ENCODE peak calls at places on chromosomes 11 and 22, in eight cellular contexts. One of them, this sample, is unnamed.

GRCh38 chr22:49426618-49427266 is 400.9 kb downstream of the BRD1 start:
- DNase-seq in CD8-positive, alpha-beta T cell: no peak
- DNase-seq in PC-9: no peak
- DNase-seq in MM.1S: no peak
- DNase-seq in GM20000: no peak
- DNase-seq in epithelial cell of esophagus: no peak
- DNase-seq in body of pancreas: no peak
- DNase-seq in Calu3: no peak
- DNase-seq in this sample: no peak

GRCh38 chr22:20792966-20793332 is 19.0 kb downstream of the SERPIND1 start:
- DNase-seq in CD8-positive, alpha-beta T cell: no peak
- DNase-seq in PC-9: no peak
- DNase-seq in MM.1S: no peak
- DNase-seq in GM20000: no peak
- DNase-seq in epithelial cell of esophagus: no peak
- DNase-seq in body of pancreas: no peak
- DNase-seq in Calu3: no peak
- DNase-seq in this sample: no peak

GRCh38 chr22:36671398-36671797 is 32.2 kb downstream of the CACNG2 start:
- DNase-seq in CD8-positive, alpha-beta T cell: no peak
- DNase-seq in PC-9: no peak
- DNase-seq in MM.1S: no peak
- DNase-seq in GM20000: no peak
- DNase-seq in epithelial cell of esophagus: no peak
- DNase-seq in body of pancreas: no peak
- DNase-seq in Calu3: no peak
- DNase-seq in this sample: no peak

GRCh38 chr11:72012897-72013721 is 14.4 kb downstream of the IL18BP start:
- DNase-seq in CD8-positive, alpha-beta T cell: no peak
- DNase-seq in PC-9: no peak
- DNase-seq in MM.1S: no peak
- DNase-seq in GM20000: no peak
- DNase-seq in epithelial cell of esophagus: peak
- DNase-seq in body of pancreas: peak
- DNase-seq in Calu3: no peak
- DNase-seq in this sample: no peak

GRCh38 chr22:46055851-46056168 is 78.8 kb upstream of the WNT7B start:
- DNase-seq in CD8-positive, alpha-beta T cell: no peak
- DNase-seq in PC-9: no peak
- DNase-seq in MM.1S: no peak
- DNase-seq in GM20000: no peak
- DNase-seq in epithelial cell of esophagus: no peak
- DNase-seq in body of pancreas: no peak
- DNase-seq in Calu3: no peak
- DNase-seq in this sample: no peak

GRCh38 chr22:37681556-37682049 is 4.5 kb upstream of the NOL12 start:
- DNase-seq in CD8-positive, alpha-beta T cell: peak
- DNase-seq in PC-9: peak
- DNase-seq in MM.1S: peak
- DNase-seq in GM20000: peak
- DNase-seq in epithelial cell of esophagus: peak
- DNase-seq in body of pancreas: peak
- DNase-seq in Calu3: peak
- DNase-seq in this sample: peak

GRCh38 chr11:119509969-119510401 is 87.0 kb upstream of the THY1 start:
- DNase-seq in CD8-positive, alpha-beta T cell: no peak
- DNase-seq in PC-9: no peak
- DNase-seq in MM.1S: peak
- DNase-seq in GM20000: peak
- DNase-seq in epithelial cell of esophagus: peak
- DNase-seq in body of pancreas: no peak
- DNase-seq in Calu3: no peak
- DNase-seq in this sample: no peak

GRCh38 chr11:59216654-59217640 is 4.2 kb upstream of the MPEG1 start:
- DNase-seq in CD8-positive, alpha-beta T cell: no peak
- DNase-seq in PC-9: peak
- DNase-seq in MM.1S: peak
- DNase-seq in GM20000: peak
- DNase-seq in epithelial cell of esophagus: peak
- DNase-seq in body of pancreas: no peak
- DNase-seq in Calu3: peak
- DNase-seq in this sample: no peak

GRCh38 chr11:70871881-70872280 is 380.5 kb downstream of the SHANK2 start:
- DNase-seq in CD8-positive, alpha-beta T cell: no peak
- DNase-seq in PC-9: no peak
- DNase-seq in MM.1S: no peak
- DNase-seq in GM20000: no peak
- DNase-seq in epithelial cell of esophagus: peak
- DNase-seq in body of pancreas: no peak
- DNase-seq in Calu3: no peak
- DNase-seq in this sample: no peak

GRCh38 chr11:69474736-69475135 is 6.7 kb upstream of the LINC01488 start:
- DNase-seq in CD8-positive, alpha-beta T cell: no peak
- DNase-seq in PC-9: no peak
- DNase-seq in MM.1S: no peak
- DNase-seq in GM20000: no peak
- DNase-seq in epithelial cell of esophagus: no peak
- DNase-seq in body of pancreas: no peak
- DNase-seq in Calu3: no peak
- DNase-seq in this sample: no peak
- TF ChIP-seq CTCF in CD8-positive, alpha-beta T cell: no peak
- TF ChIP-seq CTCF in PC-9: no peak
- TF ChIP-seq CTCF in MM.1S: no peak
- TF ChIP-seq CTCF in GM20000: no peak
- TF ChIP-seq CTCF in epithelial cell of esophagus: no peak
- TF ChIP-seq CTCF in body of pancreas: no peak
- TF ChIP-seq CTCF in Calu3: no peak
- TF ChIP-seq CTCF in this sample: no peak

GRCh38 chr11:64247729-64248531 is 1.2 kb upstream of the PPP1R14B start:
- DNase-seq in CD8-positive, alpha-beta T cell: no peak
- DNase-seq in PC-9: no peak
- DNase-seq in MM.1S: no peak
- DNase-seq in GM20000: no peak
- DNase-seq in epithelial cell of esophagus: no peak
- DNase-seq in body of pancreas: no peak
- DNase-seq in Calu3: no peak
- DNase-seq in this sample: no peak

GRCh38 chr11:64248578-64248977 is 1.8 kb upstream of the PPP1R14B start:
- DNase-seq in CD8-positive, alpha-beta T cell: no peak
- DNase-seq in PC-9: no peak
- DNase-seq in MM.1S: no peak
- DNase-seq in GM20000: no peak
- DNase-seq in epithelial cell of esophagus: no peak
- DNase-seq in body of pancreas: no peak
- DNase-seq in Calu3: no peak
- DNase-seq in this sample: no peak

GRCh38 chr11:64245797-64246623 is 733 bp downstream of the PPP1R14B start:
- DNase-seq in CD8-positive, alpha-beta T cell: peak
- DNase-seq in PC-9: peak
- DNase-seq in MM.1S: peak
- DNase-seq in GM20000: no peak
- DNase-seq in epithelial cell of esophagus: peak
- DNase-seq in body of pancreas: peak
- DNase-seq in Calu3: peak
- DNase-seq in this sample: no peak

GRCh38 chr11:64245401-64245796 is 1.3 kb downstream of the PPP1R14B start:
- DNase-seq in CD8-positive, alpha-beta T cell: peak
- DNase-seq in PC-9: no peak
- DNase-seq in MM.1S: peak
- DNase-seq in GM20000: no peak
- DNase-seq in epithelial cell of esophagus: no peak
- DNase-seq in body of pancreas: peak
- DNase-seq in Calu3: peak
- DNase-seq in this sample: no peak

DNA sequence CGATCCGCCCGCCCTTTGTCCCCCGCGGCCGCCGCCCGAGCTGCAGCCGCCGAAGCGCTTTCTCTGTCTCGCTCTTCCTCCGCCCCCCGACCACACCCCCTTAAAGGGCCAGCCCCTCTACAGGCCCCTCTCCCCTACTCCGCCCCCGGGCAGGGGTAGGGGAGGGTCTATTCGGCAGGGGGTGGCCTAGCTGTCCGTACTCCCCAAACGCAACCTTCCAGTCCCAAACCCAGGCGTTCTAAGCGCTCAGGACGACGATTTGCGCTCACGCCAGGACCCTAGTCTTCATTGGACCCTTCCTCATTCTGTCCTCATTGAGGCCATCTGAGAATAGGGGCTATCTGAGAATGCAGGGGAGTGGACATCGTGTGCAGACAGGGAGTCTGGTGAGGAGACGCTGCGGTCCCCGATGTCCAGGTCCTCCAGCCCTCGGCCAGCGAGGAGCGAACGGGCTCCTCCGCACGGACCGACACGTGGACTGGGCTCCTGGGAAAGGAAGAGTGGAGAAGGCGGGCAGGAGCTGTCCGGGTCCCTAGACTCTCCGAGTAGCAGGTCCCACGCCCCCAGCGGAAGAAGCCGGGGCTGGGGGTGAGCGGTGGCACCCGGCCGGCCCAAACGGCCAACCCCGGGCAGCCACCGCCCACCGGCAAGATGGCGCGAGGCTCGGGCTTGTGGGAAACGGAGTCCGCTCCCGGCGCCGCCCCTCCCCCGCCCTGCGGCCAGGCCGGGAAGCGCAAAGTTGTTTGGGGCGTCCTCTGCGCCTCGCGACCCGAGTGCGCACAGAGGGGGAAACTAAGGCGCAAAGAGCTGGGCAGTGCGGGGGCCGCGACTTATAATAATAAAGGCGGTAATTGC is at the start of gene PPP1R14B:
- DNase-seq in CD8-positive, alpha-beta T cell: peak
- DNase-seq in PC-9: peak
- DNase-seq in MM.1S: peak
- DNase-seq in GM20000: peak
- DNase-seq in epithelial cell of esophagus: peak
- DNase-seq in body of pancreas: peak
- DNase-seq in Calu3: peak
- DNase-seq in this sample: peak
- TF ChIP-seq CTCF in CD8-positive, alpha-beta T cell: no peak
- TF ChIP-seq CTCF in PC-9: peak
- TF ChIP-seq CTCF in MM.1S: no peak
- TF ChIP-seq CTCF in GM20000: no peak
- TF ChIP-seq CTCF in epithelial cell of esophagus: no peak
- TF ChIP-seq CTCF in body of pancreas: peak
- TF ChIP-seq CTCF in Calu3: no peak
- TF ChIP-seq CTCF in this sample: no peak

DNA sequence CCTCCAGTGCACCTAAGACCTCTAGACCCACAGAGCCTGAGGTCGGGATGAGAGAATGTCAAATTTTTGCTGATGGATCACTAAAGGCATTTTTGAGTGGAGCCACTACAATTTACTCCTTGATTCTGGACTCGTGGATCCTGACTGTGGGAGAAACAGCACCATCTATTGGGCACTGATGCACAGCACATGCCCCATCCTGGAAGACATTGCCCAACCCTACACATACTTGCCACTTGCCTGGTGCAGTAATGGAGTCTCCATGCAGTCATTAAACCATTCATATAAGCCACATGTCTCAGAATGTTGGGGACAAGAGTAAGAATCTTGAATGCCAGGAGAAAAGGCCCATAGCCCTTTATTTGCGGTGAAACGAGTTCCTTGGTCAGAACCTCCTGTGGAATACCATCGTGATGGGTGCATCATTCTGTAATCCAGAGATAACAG is 103.9 kb downstream of the GGTLC2 start:
- DNase-seq in CD8-positive, alpha-beta T cell: peak
- DNase-seq in PC-9: peak
- DNase-seq in MM.1S: peak
- DNase-seq in GM20000: peak
- DNase-seq in epithelial cell of esophagus: peak
- DNase-seq in body of pancreas: peak
- DNase-seq in Calu3: peak
- DNase-seq in this sample: no peak
- TF ChIP-seq CTCF in CD8-positive, alpha-beta T cell: peak
- TF ChIP-seq CTCF in PC-9: peak
- TF ChIP-seq CTCF in MM.1S: peak
- TF ChIP-seq CTCF in GM20000: peak
- TF ChIP-seq CTCF in epithelial cell of esophagus: peak
- TF ChIP-seq CTCF in body of pancreas: peak
- TF ChIP-seq CTCF in Calu3: peak
- TF ChIP-seq CTCF in this sample: peak

DNA sequence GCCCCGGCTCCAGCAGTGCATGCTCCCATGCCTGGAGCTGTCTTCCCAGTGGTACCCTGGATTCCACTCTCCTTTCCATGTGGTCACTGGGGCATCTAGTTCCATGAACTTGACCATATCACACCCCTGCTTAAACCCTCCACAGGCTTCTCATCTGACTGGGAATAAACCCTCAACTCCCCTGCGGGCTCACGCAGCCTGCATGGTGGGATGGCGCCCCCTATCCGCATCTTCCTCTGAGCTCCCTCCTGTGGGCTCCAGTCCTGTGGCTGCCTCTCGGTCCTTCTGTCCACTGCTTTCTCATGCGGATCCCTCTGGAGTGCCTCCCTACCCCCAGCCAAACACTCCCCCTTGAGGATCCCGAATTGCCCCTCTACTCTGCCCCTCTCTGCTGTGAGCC is 41.4 kb upstream of the TTLL12 start:
- DNase-seq in CD8-positive, alpha-beta T cell: peak
- DNase-seq in PC-9: peak
- DNase-seq in MM.1S: no peak
- DNase-seq in GM20000: peak
- DNase-seq in epithelial cell of esophagus: peak
- DNase-seq in body of pancreas: no peak
- DNase-seq in Calu3: peak
- DNase-seq in this sample: no peak
- TF ChIP-seq CTCF in CD8-positive, alpha-beta T cell: no peak
- TF ChIP-seq CTCF in PC-9: peak
- TF ChIP-seq CTCF in MM.1S: peak
- TF ChIP-seq CTCF in GM20000: no peak
- TF ChIP-seq CTCF in epithelial cell of esophagus: peak
- TF ChIP-seq CTCF in body of pancreas: no peak
- TF ChIP-seq CTCF in Calu3: peak
- TF ChIP-seq CTCF in this sample: no peak

DNA sequence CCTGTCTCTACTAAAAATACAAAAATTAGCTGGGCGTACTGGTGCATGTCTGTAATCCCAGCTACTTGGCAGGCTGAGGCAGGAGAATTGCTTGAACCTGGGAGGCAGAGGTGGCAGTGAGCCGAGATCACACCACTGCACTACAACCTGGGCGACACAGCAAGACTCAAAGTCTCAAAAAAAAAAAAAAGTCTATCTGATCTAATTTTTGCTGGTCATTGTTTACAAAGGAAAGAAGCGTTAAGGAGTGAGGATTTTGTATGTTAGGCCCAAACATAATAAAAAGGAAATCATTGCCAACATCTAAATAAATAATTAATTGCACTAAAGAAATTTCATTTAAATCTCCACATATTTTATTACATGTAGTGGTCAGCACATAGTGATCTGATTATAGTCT is 2.9 kb downstream of the RBX1 start:
- DNase-seq in CD8-positive, alpha-beta T cell: no peak
- DNase-seq in PC-9: no peak
- DNase-seq in MM.1S: no peak
- DNase-seq in GM20000: no peak
- DNase-seq in epithelial cell of esophagus: no peak
- DNase-seq in body of pancreas: no peak
- DNase-seq in Calu3: no peak
- DNase-seq in this sample: no peak
- TF ChIP-seq CTCF in CD8-positive, alpha-beta T cell: no peak
- TF ChIP-seq CTCF in PC-9: no peak
- TF ChIP-seq CTCF in MM.1S: no peak
- TF ChIP-seq CTCF in GM20000: no peak
- TF ChIP-seq CTCF in epithelial cell of esophagus: no peak
- TF ChIP-seq CTCF in body of pancreas: no peak
- TF ChIP-seq CTCF in Calu3: no peak
- TF ChIP-seq CTCF in this sample: no peak